ENCODE peak calls at places on chromosomes 16 and 17, in four cellular contexts. R is HL-60; Y is CD8-positive, alpha-beta T cell; E is GM12878. V is an unnamed sample.

GRCh38 chr17:55743103-55743679 is 7.7 kb upstream of the PCTP start:
- DNase-seq in R (no peak), Y (no peak), E (no peak), V (peak)

GRCh38 chr17:44363613-44364159 is at the start of gene FAM171A2:
- DNase-seq in E (no peak), Y (peak), R (peak), V (peak)

GRCh38 chr17:951388-952132 is 28.0 kb downstream of the NXN start:
- DNase-seq in E (no peak), R (peak), Y (no peak), V (peak)

GRCh38 chr16:23640669-23640958 is 496 bp downstream of the PALB2 start:
- DNase-seq in E (no peak), Y (no peak), R (peak), V (peak)

GRCh38 chr17:4444782-4445473 is 11.2 kb downstream of the SPNS3 start:
- DNase-seq in E (no peak), Y (no peak), R (peak), V (no peak)

GRCh38 chr16:58127033-58127556 is 2.1 kb downstream of the CFAP20 start:
- DNase-seq in Y (peak), R (peak), E (no peak), V (peak)

GRCh38 chr16:66262253-66263167 is 104.0 kb upstream of the CDH5 start:
- DNase-seq in E (no peak), R (no peak), Y (no peak), V (peak)

GRCh38 chr16:4411684-4412083 is 4.7 kb downstream of the CORO7 start:
- DNase-seq in E (no peak), Y (no peak), R (no peak), V (no peak)

GRCh38 chr16:74731853-74732477 is 31.3 kb upstream of the MLKL start:
- DNase-seq in E (no peak), Y (no peak), R (no peak), V (no peak)

GRCh38 chr16:57994361-57994760 is 6.1 kb downstream of the ZNF319 start:
- DNase-seq in Y (no peak), E (no peak), R (no peak), V (no peak)

GRCh38 chr17:9986754-9987382 is 81.8 kb upstream of the RCVRN start:
- DNase-seq in E (no peak), R (no peak), Y (no peak), V (no peak)

GRCh38 chr17:44095647-44096496 is 25.3 kb downstream of the G6PC3 start:
- DNase-seq in E (no peak), R (peak), Y (no peak), V (peak)

GRCh38 chr16:71461686-71462648 is at the start of gene ZNF23:
- DNase-seq in Y (peak), R (peak), E (peak), V (peak)

GRCh38 chr16:8675183-8676159 is 1.1 kb downstream of the ABAT start:
- DNase-seq in Y (peak), R (no peak), E (no peak), V (no peak)

GRCh38 chr16:15907863-15908478 is 19.6 kb upstream of the CEP20 start:
- DNase-seq in E (peak), R (peak), Y (peak), V (no peak)

GRCh38 chr16:29726845-29727379 is 18.9 kb downstream of the C16orf54 start:
- DNase-seq in E (no peak), Y (no peak), R (no peak), V (no peak)

GRCh38 chr17:64005734-64006167 is 7.6 kb downstream of the PRR29 start:
- DNase-seq in Y (no peak), R (no peak), E (no peak), V (no peak)

GRCh38 chr17:16919663-16920627 is 52.0 kb downstream of the TNFRSF13B start:
- DNase-seq in R (no peak), Y (no peak), E (no peak), V (no peak)

GRCh38 chr17:41705271-41705991 is 6.7 kb upstream of the GAST start:
- DNase-seq in E (no peak), Y (no peak), R (no peak), V (no peak)

GRCh38 chr16:72195609-72196008 is 23.7 kb upstream of the PMFBP1 start:
- DNase-seq in Y (no peak), E (no peak), R (no peak), V (no peak)

GRCh38 chr17:81034168-81034777 is 678 bp upstream of the BAIAP2 start:
- DNase-seq in R (no peak), E (no peak), Y (no peak), V (no peak)

GRCh38 chr17:67605259-67605912 is 112.3 kb upstream of the NOL11 start:
- DNase-seq in R (no peak), E (no peak), Y (no peak), V (peak)

GRCh38 chr16:81462683-81463082 is 18.1 kb downstream of the CMIP start:
- DNase-seq in E (no peak), R (no peak), Y (no peak), V (no peak)

GRCh38 chr17:64016974-64017373 is 3.5 kb downstream of the ICAM2 start:
- DNase-seq in E (no peak), Y (no peak), R (no peak), V (no peak)

GRCh38 chr16:51382215-51382614 is 231.1 kb upstream of the SALL1 start:
- DNase-seq in E (no peak), R (no peak), Y (no peak), V (no peak)

GRCh38 chr16:4333308-4333638 is 17.4 kb downstream of the GLIS2 start:
- DNase-seq in R (no peak), Y (peak), E (no peak), V (no peak)

GRCh38 chr16:84960942-84961341 is 50.4 kb downstream of the ZDHHC7 start:
- DNase-seq in Y (no peak), R (no peak), E (no peak), V (no peak)

GRCh38 chr16:86572041-86572521 is 5.5 kb downstream of the FOXC2 start:
- DNase-seq in Y (no peak), R (no peak), E (no peak), V (no peak)

GRCh38 chr16:86570542-86571196 is 4.0 kb downstream of the FOXC2 start:
- DNase-seq in R (no peak), Y (no peak), E (no peak), V (no peak)

GRCh38 chr16:86572616-86573015 is 5.7 kb upstream of the FOXL1 start:
- DNase-seq in E (no peak), R (no peak), Y (no peak), V (no peak)

GRCh38 chr16:86569843-86570447 is 3.3 kb downstream of the FOXC2 start:
- DNase-seq in Y (no peak), R (no peak), E (no peak), V (no peak)

GRCh38 chr16:86571197-86571915 is 4.7 kb downstream of the FOXC2 start:
- DNase-seq in Y (no peak), R (no peak), E (no peak), V (no peak)
- H3K4me3 ChIP-seq in Y (no peak), R (no peak), E (no peak), V (peak)

DNA sequence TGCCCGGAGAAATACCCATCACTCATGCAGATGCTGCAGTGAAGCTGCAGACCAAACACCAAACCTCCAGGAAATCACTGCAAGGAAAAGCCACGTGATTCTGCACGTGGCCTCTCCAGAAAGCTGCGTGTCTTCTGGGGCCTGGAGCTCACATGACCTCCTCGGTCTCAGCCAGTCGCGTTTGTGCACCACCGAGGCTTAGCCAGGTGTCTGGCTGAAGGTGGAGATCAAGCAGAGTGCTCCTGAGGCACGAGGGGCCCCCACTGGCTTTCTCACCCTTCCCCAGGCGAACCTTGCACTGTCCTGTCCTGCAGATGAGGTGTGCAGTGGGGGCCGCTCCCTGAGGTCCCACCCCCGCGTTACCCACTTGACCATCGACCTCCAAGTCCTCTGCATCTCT is 257.3 kb downstream of the RBFOX3 start:
- DNase-seq in Y (no peak), R (no peak), E (no peak), V (no peak)
- TF ChIP-seq CTCF in Y (no peak), R (no peak), E (no peak), V (no peak)

GRCh38 chr17:82035488-82035887 is 2.0 kb downstream of the DCXR start:
- DNase-seq in E (no peak), R (no peak), Y (no peak), V (no peak)

GRCh38 chr17:82037113-82037888 is at the start of gene DCXR:
- DNase-seq in E (peak), Y (peak), R (peak), V (peak)

GRCh38 chr17:82034371-82035011 is 3.0 kb downstream of the DCXR start:
- DNase-seq in Y (no peak), R (no peak), E (no peak), V (no peak)

GRCh38 chr17:82036634-82037112 is 824 bp downstream of the DCXR start:
- DNase-seq in E (no peak), R (no peak), Y (no peak), V (no peak)

DNA sequence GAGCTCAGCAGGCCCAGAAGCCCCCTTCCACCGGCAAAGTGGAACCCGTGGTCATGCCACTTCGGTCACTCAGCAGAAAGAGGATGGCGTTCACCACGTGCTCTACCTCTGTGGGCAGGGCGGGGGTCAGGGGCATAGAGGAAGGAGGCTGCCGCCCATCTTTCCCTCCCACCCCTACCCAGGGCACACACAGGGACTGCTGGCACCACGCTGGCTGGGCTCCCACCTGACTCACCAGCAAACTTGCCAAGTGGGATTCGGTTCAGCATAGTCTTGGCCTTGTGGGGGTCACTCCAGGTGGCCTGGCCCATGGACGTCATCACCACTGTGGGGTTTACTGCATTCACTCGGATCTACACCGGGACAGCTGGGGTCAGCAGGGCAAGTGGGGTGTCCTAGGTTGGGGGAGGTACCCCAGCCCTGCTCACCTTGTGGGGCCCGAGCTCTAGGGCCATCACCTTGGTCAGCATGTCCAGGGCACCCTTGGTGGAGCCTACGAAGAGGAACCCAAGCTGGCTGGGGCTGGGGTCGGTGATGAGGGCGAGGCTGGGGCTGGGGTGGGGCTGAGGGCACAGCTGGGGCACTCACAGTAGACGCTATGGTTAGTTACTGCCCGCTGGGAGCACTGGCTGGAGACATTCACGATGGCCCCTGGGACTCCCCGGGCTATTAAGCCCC is 1.4 kb downstream of the DCXR start:
- DNase-seq in R (no peak), Y (no peak), E (no peak), V (no peak)
- H3K4me3 ChIP-seq in R (peak), Y (peak), E (peak), V (peak)

GRCh38 chr16:20853076-20853597 is 46.8 kb downstream of the REXO5 start:
- DNase-seq in R (no peak), E (no peak), Y (no peak), V (peak)

GRCh38 chr16:20853981-20854620 is 46.1 kb downstream of the DCUN1D3 start:
- DNase-seq in R (no peak), E (no peak), Y (no peak), V (no peak)

GRCh38 chr16:20849587-20850390 is 43.5 kb downstream of the REXO5 start:
- DNase-seq in R (peak), E (no peak), Y (peak), V (peak)

GRCh38 chr16:20850981-20851380 is 44.7 kb downstream of the REXO5 start:
- DNase-seq in E (no peak), R (no peak), Y (no peak), V (peak)

GRCh38 chr16:20851601-20852000 is 45.3 kb downstream of the REXO5 start:
- DNase-seq in R (no peak), E (no peak), Y (no peak), V (peak)
- TF ChIP-seq CTCF in R (no peak), E (no peak), Y (no peak), V (no peak)

DNA sequence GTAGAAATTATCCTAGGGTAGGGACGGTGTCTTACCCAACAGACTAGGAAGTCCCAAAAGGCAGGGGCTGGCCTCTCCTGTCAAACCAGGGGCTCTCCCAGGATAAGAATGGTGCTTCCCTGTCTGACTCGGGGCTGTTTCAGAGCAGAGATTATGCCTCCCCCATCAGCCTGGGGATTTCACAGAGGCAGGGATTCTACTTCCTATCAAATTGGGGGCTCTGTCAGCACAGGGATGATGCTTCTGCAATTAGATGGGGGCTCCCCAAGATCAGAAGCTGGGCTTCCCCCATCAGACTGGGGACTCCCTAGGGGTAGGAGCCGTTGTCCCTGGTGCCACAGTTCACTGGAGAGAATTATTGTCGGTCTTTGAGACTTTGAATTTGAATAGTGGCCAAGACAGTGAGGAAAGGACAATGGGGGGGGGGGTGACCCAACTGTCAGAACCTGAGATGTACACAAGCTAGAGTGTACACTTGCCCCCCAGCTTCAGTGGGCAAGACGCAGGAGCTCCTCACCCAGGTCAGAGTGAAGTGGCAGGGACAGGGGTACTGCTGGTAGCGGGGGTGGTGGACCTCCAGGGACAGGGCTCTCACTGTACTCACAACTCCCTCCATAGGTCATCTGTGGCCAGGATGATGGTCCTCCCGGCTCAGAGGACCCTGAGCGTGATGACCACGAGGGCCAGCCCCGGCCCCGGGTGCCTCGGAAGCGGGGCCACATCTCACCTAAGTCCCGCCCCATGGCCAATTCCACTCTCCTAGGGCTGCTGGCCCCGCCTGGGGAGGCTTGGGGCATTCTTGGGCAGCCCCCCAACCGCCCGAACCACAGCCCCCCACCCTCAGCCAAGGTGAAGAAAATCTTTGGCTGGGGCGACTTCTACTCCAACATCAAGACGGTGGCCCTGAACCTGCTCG is 2.6 kb downstream of the NXPH3 start:
- DNase-seq in R (no peak), Y (no peak), E (no peak), V (no peak)
- H3K4me3 ChIP-seq in R (no peak), Y (no peak), E (no peak), V (no peak)

GRCh38 chr16:680967-681745 is 946 bp downstream of the STUB1 start:
- DNase-seq in Y (no peak), R (peak), E (no peak), V (peak)
- TF ChIP-seq CTCF in Y (no peak), R (peak), E (peak), V (no peak)